ENCODE peak calls at places on chromosomes 16 and 17, in seven cellular contexts. D is A549, B is AG09309, J is psoas muscle, T is left lung, H is fibroblast of pulmonary artery, U is WTC11. Z is an unnamed sample.

GRCh38 chr17:61040666-61041065 is 359.0 kb upstream of the TBX2 start:
- DNase-seq in J (no peak), H (no peak), U (no peak), D (no peak), T (no peak), B (no peak), Z (no peak)

GRCh38 chr17:43556292-43556691 is 10.2 kb upstream of the ETV4 start:
- DNase-seq in D (peak), U (no peak), J (peak), B (no peak), T (peak), H (no peak), Z (no peak)

GRCh38 chr17:81049372-81049911 is 14.5 kb downstream of the BAIAP2 start:
- DNase-seq in D (no peak), H (no peak), B (no peak), J (no peak), T (no peak), U (no peak), Z (no peak)

GRCh38 chr16:71214771-71215381 is 15.6 kb downstream of the HYDIN start:
- DNase-seq in T (no peak), H (peak), U (no peak), D (no peak), B (no peak), J (no peak), Z (no peak)

GRCh38 chr16:85650864-85651811 is 37.6 kb downstream of the GINS2 start:
- DNase-seq in D (no peak), H (no peak), B (no peak), T (no peak), U (no peak), J (peak), Z (no peak)

GRCh38 chr16:66899310-66899944 is 19.1 kb downstream of the PDP2 start:
- DNase-seq in T (no peak), H (peak), B (no peak), J (peak), D (no peak), U (no peak), Z (no peak)

GRCh38 chr17:55332296-55333041 is 67.7 kb downstream of the HLF start:
- DNase-seq in B (no peak), J (no peak), D (no peak), T (peak), U (no peak), H (no peak), Z (no peak)

GRCh38 chr16:2365397-2365796 is 24.9 kb upstream of the ABCA3 start:
- DNase-seq in T (no peak), D (no peak), H (no peak), U (no peak), B (no peak), J (no peak), Z (no peak)

GRCh38 chr16:23700093-23700492 is 12.9 kb downstream of the ERN2 start:
- DNase-seq in H (no peak), D (no peak), J (no peak), B (no peak), U (no peak), T (no peak), Z (no peak)

GRCh38 chr17:2282297-2282873 is 21.2 kb downstream of the SMG6 start:
- DNase-seq in J (peak), U (no peak), H (peak), D (peak), T (no peak), B (peak), Z (no peak)

GRCh38 chr16:4797805-4798252 is 2.7 kb downstream of the SMIM22 start:
- DNase-seq in D (no peak), H (no peak), B (no peak), U (no peak), J (no peak), T (no peak), Z (no peak)

GRCh38 chr17:42386784-42387183 is 1.5 kb downstream of the STAT3 start:
- DNase-seq in D (no peak), B (no peak), T (no peak), U (no peak), H (no peak), J (no peak), Z (no peak)

GRCh38 chr16:85777583-85778310 is 21.6 kb downstream of the EMC8 start:
- DNase-seq in B (no peak), T (no peak), J (no peak), H (no peak), U (no peak), D (no peak), Z (no peak)

GRCh38 chr16:86991679-86992078 is 325.5 kb downstream of the C16orf95 start:
- DNase-seq in J (no peak), B (no peak), H (no peak), D (no peak), U (no peak), T (no peak), Z (no peak)

GRCh38 chr17:59465949-59466307 is 99.5 kb upstream of the DHX40 start:
- DNase-seq in T (no peak), D (no peak), H (no peak), U (no peak), J (no peak), B (no peak), Z (no peak)

GRCh38 chr16:57800213-57801097 is 1.8 kb downstream of the KIFC3 start:
- DNase-seq in B (no peak), H (no peak), T (no peak), J (no peak), D (no peak), U (no peak), Z (no peak)

GRCh38 chr17:80688994-80689635 is 144.5 kb downstream of the RPTOR start:
- DNase-seq in T (no peak), D (no peak), B (no peak), H (no peak), J (no peak), U (no peak), Z (no peak)

GRCh38 chr17:2816688-2817087 is 20.4 kb downstream of the RAP1GAP2 start:
- DNase-seq in U (no peak), J (no peak), B (no peak), D (no peak), H (no peak), T (no peak), Z (no peak)

GRCh38 chr17:82439194-82439828 is 11.2 kb downstream of the CYBC1 start:
- DNase-seq in J (no peak), D (no peak), T (no peak), U (no peak), B (no peak), H (no peak), Z (no peak)

GRCh38 chr17:5468075-5468473 is 708 bp downstream of the DHX33 start:
- DNase-seq in B (no peak), H (no peak), J (no peak), T (no peak), U (no peak), D (peak), Z (no peak)

GRCh38 chr17:63040816-63041215 is 74.8 kb downstream of the TANC2 start:
- DNase-seq in B (no peak), H (no peak), D (no peak), T (no peak), U (no peak), J (no peak), Z (no peak)

GRCh38 chr17:17416007-17416399 is 60.8 kb upstream of the MED9 start:
- DNase-seq in D (peak), H (peak), J (no peak), U (peak), T (no peak), B (no peak), Z (peak)

GRCh38 chr17:31548709-31549108 is 157.2 kb downstream of the RAB11FIP4 start:
- DNase-seq in T (no peak), U (no peak), H (no peak), D (no peak), B (no peak), J (no peak), Z (no peak)

GRCh38 chr16:25553711-25554436 is 137.9 kb upstream of the HS3ST4 start:
- DNase-seq in D (no peak), B (no peak), T (no peak), H (no peak), J (no peak), U (no peak), Z (no peak)

GRCh38 chr17:66002063-66002585 is 189.8 kb downstream of the CEP112 start:
- DNase-seq in B (no peak), T (no peak), J (no peak), D (no peak), U (no peak), H (no peak), Z (no peak)

GRCh38 chr17:1271441-1271840 is 1.2 kb downstream of the BHLHA9 start:
- DNase-seq in D (no peak), J (no peak), B (no peak), U (no peak), H (no peak), T (no peak), Z (no peak)

GRCh38 chr16:66169817-66170216 is 196.7 kb upstream of the CDH5 start:
- DNase-seq in J (no peak), U (no peak), H (no peak), B (no peak), T (no peak), D (no peak), Z (no peak)

GRCh38 chr16:87138868-87139267 is 178.3 kb downstream of the C16orf95 start:
- DNase-seq in J (no peak), T (no peak), H (no peak), B (no peak), U (no peak), D (no peak), Z (no peak)

GRCh38 chr16:71628810-71629209 is 2.8 kb downstream of the MARVELD3 start:
- DNase-seq in B (no peak), D (no peak), U (no peak), J (no peak), T (no peak), H (peak), Z (no peak)

GRCh38 chr17:76027159-76027839 is at the start of gene EVPL:
- DNase-seq in T (peak), J (no peak), H (no peak), U (no peak), B (no peak), D (peak), Z (no peak)

GRCh38 chr16:81530296-81530721 is 85.7 kb downstream of the CMIP start:
- DNase-seq in B (no peak), H (no peak), D (no peak), U (no peak), T (no peak), J (no peak), Z (no peak)

GRCh38 chr17:82970818-82971610 is 108.4 kb upstream of the METRNL start:
- DNase-seq in H (no peak), J (no peak), B (no peak), D (no peak), T (no peak), U (no peak), Z (no peak)

GRCh38 chr16:84851192-84852127 is 31.7 kb downstream of the CRISPLD2 start:
- DNase-seq in B (peak), D (peak), H (peak), T (peak), J (peak), U (no peak), Z (no peak)

GRCh38 chr17:63826468-63827001 is 696 bp upstream of the PSMC5 start:
- DNase-seq in H (no peak), B (no peak), D (no peak), J (no peak), U (no peak), T (no peak), Z (no peak)

GRCh38 chr16:88888778-88889387 is 22.4 kb upstream of the PABPN1L start:
- DNase-seq in U (no peak), T (no peak), D (no peak), B (no peak), J (peak), H (no peak), Z (no peak)

GRCh38 chr17:48335858-48336500 is 94.0 kb downstream of the SKAP1 start:
- DNase-seq in B (no peak), T (no peak), J (no peak), H (peak), U (no peak), D (peak), Z (no peak)
- TF ChIP-seq CTCF in B (peak), T (peak), J (peak), H (peak), U (peak), D (peak), Z (peak)

DNA sequence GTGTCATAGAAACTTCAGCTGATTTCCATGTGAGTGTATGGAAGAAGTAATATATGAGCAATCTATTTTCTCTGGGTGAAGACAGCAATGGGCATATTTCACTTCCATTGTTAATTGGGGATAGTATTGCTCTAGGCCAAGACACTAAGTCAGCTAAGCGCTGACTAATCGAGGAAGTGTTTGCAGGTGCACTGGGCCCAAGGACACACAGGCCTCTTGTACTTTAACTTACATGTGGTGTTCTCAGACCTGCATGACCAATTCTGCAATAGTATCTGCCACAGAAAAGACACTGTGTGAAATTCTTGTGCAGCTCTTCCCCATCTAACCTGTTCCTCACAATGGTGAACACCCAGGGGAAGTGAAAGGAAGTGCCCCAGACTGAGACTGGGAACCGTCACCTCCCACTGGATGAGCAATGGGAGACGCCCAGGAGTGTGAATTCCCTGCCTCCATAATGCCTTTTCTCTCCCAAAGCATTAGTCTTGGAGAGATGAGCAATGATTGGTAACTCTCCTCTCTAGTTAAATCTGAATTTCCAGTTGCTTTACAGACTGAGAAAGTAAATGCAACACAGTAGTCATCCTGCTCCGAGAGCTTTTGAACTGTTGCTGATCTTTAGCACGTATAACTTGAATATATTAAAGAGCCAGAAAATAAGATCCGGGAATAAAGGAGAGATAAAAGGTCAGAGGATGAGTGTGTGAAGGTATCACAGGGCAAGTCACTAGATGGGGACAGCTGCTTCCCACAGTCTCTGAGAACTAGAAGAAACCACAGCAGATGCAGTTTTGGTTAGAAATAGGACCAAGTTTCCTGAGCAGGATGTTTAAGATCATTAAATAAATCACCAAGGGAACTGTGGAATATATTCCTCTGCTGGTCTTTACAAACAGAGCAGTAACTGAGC is 82.6 kb downstream of the CDK5R1 start:
- DNase-seq in U (no peak), B (no peak), D (no peak), J (no peak), H (no peak), T (no peak), Z (no peak)
- TF ChIP-seq CTCF in U (no peak), B (no peak), D (no peak), J (no peak), H (no peak), T (no peak), Z (no peak)

DNA sequence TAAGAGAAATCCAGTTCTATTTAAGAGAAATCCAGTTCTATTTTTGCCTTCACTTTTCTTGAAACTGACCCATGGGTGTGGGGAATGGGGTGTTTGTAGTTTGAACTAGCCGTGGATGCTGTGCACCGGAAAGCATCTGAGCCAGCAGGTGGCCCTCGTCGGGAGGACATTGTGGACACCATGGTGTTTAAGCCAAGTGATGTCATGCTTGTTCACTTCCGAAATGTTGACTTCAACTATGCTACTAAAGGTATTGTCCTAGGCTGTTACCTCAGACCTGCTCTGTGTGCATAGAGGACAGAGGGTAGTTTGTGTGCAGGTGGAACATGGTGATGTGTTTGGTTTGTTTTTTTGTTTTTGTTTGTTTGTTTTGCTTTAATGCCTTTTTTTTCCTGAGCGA is 3.3 kb downstream of the ATXN2L start:
- DNase-seq in H (peak), B (no peak), J (no peak), U (no peak), D (no peak), T (no peak), Z (no peak)
- TF ChIP-seq CTCF in H (peak), B (no peak), J (peak), U (no peak), D (peak), T (no peak), Z (no peak)

GRCh38 chr17:15169676-15170075 is 95.5 kb downstream of the PMP22 start:
- DNase-seq in J (no peak), U (no peak), T (no peak), D (no peak), B (peak), H (no peak), Z (no peak)

GRCh38 chr17:15177343-15177742 is 87.8 kb downstream of the PMP22 start:
- DNase-seq in B (no peak), H (no peak), J (no peak), U (no peak), D (no peak), T (no peak), Z (no peak)

GRCh38 chr17:15168379-15168778 is 96.7 kb downstream of the PMP22 start:
- DNase-seq in D (no peak), T (no peak), U (no peak), J (no peak), B (no peak), H (no peak), Z (no peak)

GRCh38 chr17:15171433-15172047 is 93.6 kb downstream of the PMP22 start:
- DNase-seq in D (peak), U (peak), T (peak), B (peak), H (peak), J (peak), Z (peak)
- TF ChIP-seq CTCF in D (peak), U (peak), T (peak), B (peak), H (peak), J (peak), Z (peak)

GRCh38 chr16:46688657-46689491 is at the start of gene VPS35:
- DNase-seq in J (peak), T (peak), B (peak), D (peak), H (peak), U (peak), Z (peak)
- TF ChIP-seq CTCF in J (peak), T (no peak), B (no peak), D (no peak), H (peak), U (peak), Z (peak)

DNA sequence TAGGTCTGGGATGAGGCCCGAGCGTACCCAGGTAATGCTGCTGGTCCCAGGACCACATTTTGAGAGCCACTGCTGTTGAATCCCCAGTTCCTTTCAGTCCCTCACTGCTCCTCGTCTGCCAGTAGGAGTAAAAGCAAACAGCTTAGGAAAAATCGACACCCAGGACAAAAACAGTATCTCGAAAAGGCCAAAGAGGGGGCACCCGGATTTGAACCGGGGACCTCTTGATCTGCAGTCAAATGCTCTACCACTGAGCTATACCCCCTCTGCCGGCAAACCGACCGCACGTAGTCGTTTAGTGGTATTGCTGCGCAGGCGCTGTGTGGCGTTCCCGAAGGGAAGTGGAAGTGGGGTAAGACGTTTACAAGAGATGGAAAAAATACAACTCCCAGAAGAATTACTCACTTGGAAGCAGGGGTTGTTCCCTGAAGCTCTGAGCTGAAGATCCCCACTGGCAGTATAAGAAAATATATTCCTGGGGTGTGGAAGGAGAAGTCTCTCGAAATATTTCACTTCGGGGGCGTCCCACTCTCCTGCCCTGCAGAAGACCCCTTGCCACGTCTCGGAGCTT is 2.2 kb upstream of the PLXDC1 start:
- DNase-seq in J (peak), D (peak), U (peak), H (peak), B (no peak), T (peak), Z (peak)
- TF ChIP-seq CTCF in J (peak), D (no peak), U (no peak), H (peak), B (peak), T (no peak), Z (peak)

DNA sequence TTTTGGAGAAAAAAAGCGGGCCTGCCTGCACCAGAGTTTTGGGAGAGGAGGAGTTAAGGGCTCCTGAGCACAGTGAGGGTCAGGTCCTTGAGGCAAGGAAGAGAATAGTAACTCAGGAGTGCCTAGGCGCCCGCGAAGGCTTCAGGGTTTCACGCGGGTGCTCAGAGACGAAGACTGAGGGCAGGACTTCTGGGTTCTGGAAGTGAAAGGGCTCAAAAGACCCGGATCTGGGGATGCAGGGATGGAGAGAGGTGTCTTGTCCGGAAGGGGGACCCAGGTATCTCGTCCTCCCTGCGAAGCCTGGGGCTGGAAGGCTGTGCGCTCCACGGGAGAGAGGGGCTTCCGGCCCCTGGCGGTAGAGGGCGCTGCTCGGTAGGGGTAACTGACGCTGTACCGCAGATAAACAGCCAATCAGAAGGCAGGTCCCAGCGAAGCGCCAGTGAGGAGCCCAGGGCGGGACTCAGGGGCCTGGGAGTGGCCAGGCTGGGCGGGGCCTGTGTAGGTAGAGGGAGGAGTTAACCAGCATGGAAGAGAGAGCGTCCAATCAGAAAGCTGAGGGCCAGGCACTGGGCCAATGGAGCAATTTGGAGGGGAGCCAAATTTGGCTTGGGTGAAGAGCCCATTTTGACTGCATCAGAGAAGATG is 729 bp downstream of the TGFB1I1 start:
- DNase-seq in T (peak), U (peak), J (peak), B (peak), H (peak), D (peak), Z (no peak)
- TF ChIP-seq CTCF in T (peak), U (peak), J (peak), B (peak), H (peak), D (peak), Z (peak)

DNA sequence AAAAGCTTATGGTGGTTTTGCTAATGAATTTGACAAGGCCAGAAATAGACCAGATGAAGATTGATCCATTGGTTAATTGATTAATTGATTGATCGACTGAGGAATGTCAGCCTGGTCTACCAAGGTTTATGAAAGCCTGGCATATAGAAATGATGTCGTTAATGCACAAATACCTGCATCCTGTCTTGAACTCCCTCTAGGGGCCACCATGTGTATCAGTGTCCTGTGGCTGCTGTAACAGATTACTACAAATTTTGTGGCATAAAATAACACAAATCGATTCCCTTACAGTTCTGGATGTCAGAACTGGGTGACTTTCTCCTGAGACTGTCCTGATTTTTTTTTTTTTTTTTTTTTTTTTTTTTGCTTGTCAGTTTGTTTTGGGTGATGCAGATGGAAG is 553.2 kb downstream of the MAF start:
- DNase-seq in J (no peak), B (no peak), D (peak), T (no peak), U (no peak), H (no peak), Z (no peak)
- TF ChIP-seq CTCF in J (peak), B (no peak), D (peak), T (peak), U (peak), H (no peak), Z (peak)

Z was measured in neural crest cell.